ENCODE peak calls at places on chromosome 18, in four cellular contexts. One of them, this sample, is unnamed.

GRCh38 chr18:13026583-13027270 is 35.6 kb downstream of the CEP192 start:
- DNase-seq in Peyer's patch: no peak
- DNase-seq in ELF-1: no peak
- DNase-seq in stimulated activated effector memory CD8-positive, alpha-beta T cell treated with anti-CD3 and anti-CD28 coated beads, Interleukin-12 subunit alpha, Interleukin-12 subunit beta, amount 100 ng/mL, for 72 hours: no peak
- DNase-seq in this sample: no peak

GRCh38 chr18:60888225-60888624 is 445.0 kb upstream of the CDH20 start:
- DNase-seq in ELF-1: no peak
- DNase-seq in stimulated activated effector memory CD8-positive, alpha-beta T cell treated with anti-CD3 and anti-CD28 coated beads, Interleukin-12 subunit alpha, Interleukin-12 subunit beta, amount 100 ng/mL, for 72 hours: no peak
- DNase-seq in Peyer's patch: no peak
- DNase-seq in this sample: no peak

GRCh38 chr18:52009958-52010357 is 330.0 kb upstream of the DCC start:
- DNase-seq in ELF-1: no peak
- DNase-seq in Peyer's patch: no peak
- DNase-seq in stimulated activated effector memory CD8-positive, alpha-beta T cell treated with anti-CD3 and anti-CD28 coated beads, Interleukin-12 subunit alpha, Interleukin-12 subunit beta, amount 100 ng/mL, for 72 hours: no peak
- DNase-seq in this sample: no peak

GRCh38 chr18:58043452-58044369 is at the start of gene NEDD4L:
- DNase-seq in Peyer's patch: peak
- DNase-seq in ELF-1: peak
- DNase-seq in stimulated activated effector memory CD8-positive, alpha-beta T cell treated with anti-CD3 and anti-CD28 coated beads, Interleukin-12 subunit alpha, Interleukin-12 subunit beta, amount 100 ng/mL, for 72 hours: peak
- DNase-seq in this sample: no peak

GRCh38 chr18:8609711-8610441 is 639 bp downstream of the RAB12 start:
- DNase-seq in stimulated activated effector memory CD8-positive, alpha-beta T cell treated with anti-CD3 and anti-CD28 coated beads, Interleukin-12 subunit alpha, Interleukin-12 subunit beta, amount 100 ng/mL, for 72 hours: peak
- DNase-seq in ELF-1: peak
- DNase-seq in Peyer's patch: no peak
- DNase-seq in this sample: no peak

GRCh38 chr18:9988665-9989064 is 74.8 kb downstream of the VAPA start:
- DNase-seq in stimulated activated effector memory CD8-positive, alpha-beta T cell treated with anti-CD3 and anti-CD28 coated beads, Interleukin-12 subunit alpha, Interleukin-12 subunit beta, amount 100 ng/mL, for 72 hours: no peak
- DNase-seq in ELF-1: no peak
- DNase-seq in Peyer's patch: no peak
- DNase-seq in this sample: no peak

GRCh38 chr18:48838166-48838775 is 112.5 kb downstream of the SMAD7 start:
- DNase-seq in stimulated activated effector memory CD8-positive, alpha-beta T cell treated with anti-CD3 and anti-CD28 coated beads, Interleukin-12 subunit alpha, Interleukin-12 subunit beta, amount 100 ng/mL, for 72 hours: no peak
- DNase-seq in ELF-1: no peak
- DNase-seq in Peyer's patch: no peak
- DNase-seq in this sample: no peak

GRCh38 chr18:51655327-51655698 is 457.8 kb upstream of the MEX3C start:
- DNase-seq in stimulated activated effector memory CD8-positive, alpha-beta T cell treated with anti-CD3 and anti-CD28 coated beads, Interleukin-12 subunit alpha, Interleukin-12 subunit beta, amount 100 ng/mL, for 72 hours: no peak
- DNase-seq in Peyer's patch: no peak
- DNase-seq in ELF-1: no peak
- DNase-seq in this sample: no peak

GRCh38 chr18:49026501-49027378 is 76.0 kb upstream of the SMAD7 start:
- DNase-seq in Peyer's patch: no peak
- DNase-seq in ELF-1: no peak
- DNase-seq in stimulated activated effector memory CD8-positive, alpha-beta T cell treated with anti-CD3 and anti-CD28 coated beads, Interleukin-12 subunit alpha, Interleukin-12 subunit beta, amount 100 ng/mL, for 72 hours: no peak
- DNase-seq in this sample: no peak

GRCh38 chr18:70398076-70398475 is 109.2 kb downstream of the SOCS6 start:
- DNase-seq in Peyer's patch: no peak
- DNase-seq in ELF-1: no peak
- DNase-seq in stimulated activated effector memory CD8-positive, alpha-beta T cell treated with anti-CD3 and anti-CD28 coated beads, Interleukin-12 subunit alpha, Interleukin-12 subunit beta, amount 100 ng/mL, for 72 hours: no peak
- DNase-seq in this sample: no peak

GRCh38 chr18:79393181-79393598 is 2.5 kb upstream of the NFATC1 start:
- DNase-seq in Peyer's patch: peak
- DNase-seq in stimulated activated effector memory CD8-positive, alpha-beta T cell treated with anti-CD3 and anti-CD28 coated beads, Interleukin-12 subunit alpha, Interleukin-12 subunit beta, amount 100 ng/mL, for 72 hours: no peak
- DNase-seq in ELF-1: peak
- DNase-seq in this sample: no peak

GRCh38 chr18:36109737-36110136 is 19.4 kb downstream of the SLC39A6 start:
- DNase-seq in ELF-1: no peak
- DNase-seq in Peyer's patch: no peak
- DNase-seq in stimulated activated effector memory CD8-positive, alpha-beta T cell treated with anti-CD3 and anti-CD28 coated beads, Interleukin-12 subunit alpha, Interleukin-12 subunit beta, amount 100 ng/mL, for 72 hours: no peak
- DNase-seq in this sample: no peak

GRCh38 chr18:8747440-8747937 is 42.1 kb downstream of the MTCL1 start:
- DNase-seq in Peyer's patch: no peak
- DNase-seq in stimulated activated effector memory CD8-positive, alpha-beta T cell treated with anti-CD3 and anti-CD28 coated beads, Interleukin-12 subunit alpha, Interleukin-12 subunit beta, amount 100 ng/mL, for 72 hours: no peak
- DNase-seq in ELF-1: no peak
- DNase-seq in this sample: no peak

GRCh38 chr18:75801178-75801577 is 373.7 kb upstream of the SMIM21 start:
- DNase-seq in stimulated activated effector memory CD8-positive, alpha-beta T cell treated with anti-CD3 and anti-CD28 coated beads, Interleukin-12 subunit alpha, Interleukin-12 subunit beta, amount 100 ng/mL, for 72 hours: no peak
- DNase-seq in Peyer's patch: no peak
- DNase-seq in ELF-1: no peak
- DNase-seq in this sample: no peak

GRCh38 chr18:8706545-8706980 is 1.2 kb downstream of the MTCL1 start:
- DNase-seq in stimulated activated effector memory CD8-positive, alpha-beta T cell treated with anti-CD3 and anti-CD28 coated beads, Interleukin-12 subunit alpha, Interleukin-12 subunit beta, amount 100 ng/mL, for 72 hours: no peak
- DNase-seq in ELF-1: no peak
- DNase-seq in Peyer's patch: no peak
- DNase-seq in this sample: no peak

GRCh38 chr18:77199707-77200106 is 49.9 kb upstream of the GALR1 start:
- DNase-seq in Peyer's patch: no peak
- DNase-seq in stimulated activated effector memory CD8-positive, alpha-beta T cell treated with anti-CD3 and anti-CD28 coated beads, Interleukin-12 subunit alpha, Interleukin-12 subunit beta, amount 100 ng/mL, for 72 hours: no peak
- DNase-seq in ELF-1: no peak
- DNase-seq in this sample: no peak

GRCh38 chr18:28032177-28032576 is 144.8 kb downstream of the CDH2 start:
- DNase-seq in ELF-1: no peak
- DNase-seq in Peyer's patch: no peak
- DNase-seq in stimulated activated effector memory CD8-positive, alpha-beta T cell treated with anti-CD3 and anti-CD28 coated beads, Interleukin-12 subunit alpha, Interleukin-12 subunit beta, amount 100 ng/mL, for 72 hours: no peak
- DNase-seq in this sample: no peak

GRCh38 chr18:67509711-67510110 is 6.8 kb downstream of the DSEL start:
- DNase-seq in Peyer's patch: no peak
- DNase-seq in stimulated activated effector memory CD8-positive, alpha-beta T cell treated with anti-CD3 and anti-CD28 coated beads, Interleukin-12 subunit alpha, Interleukin-12 subunit beta, amount 100 ng/mL, for 72 hours: no peak
- DNase-seq in ELF-1: no peak
- DNase-seq in this sample: no peak

GRCh38 chr18:28735731-28736130 is 558.8 kb upstream of the CDH2 start:
- DNase-seq in stimulated activated effector memory CD8-positive, alpha-beta T cell treated with anti-CD3 and anti-CD28 coated beads, Interleukin-12 subunit alpha, Interleukin-12 subunit beta, amount 100 ng/mL, for 72 hours: no peak
- DNase-seq in ELF-1: no peak
- DNase-seq in Peyer's patch: no peak
- DNase-seq in this sample: no peak

GRCh38 chr18:77700051-77700450 is 450.4 kb downstream of the GALR1 start:
- DNase-seq in ELF-1: no peak
- DNase-seq in stimulated activated effector memory CD8-positive, alpha-beta T cell treated with anti-CD3 and anti-CD28 coated beads, Interleukin-12 subunit alpha, Interleukin-12 subunit beta, amount 100 ng/mL, for 72 hours: no peak
- DNase-seq in Peyer's patch: no peak
- DNase-seq in this sample: no peak

GRCh38 chr18:58310517-58310916 is 266.5 kb downstream of the NEDD4L start:
- DNase-seq in stimulated activated effector memory CD8-positive, alpha-beta T cell treated with anti-CD3 and anti-CD28 coated beads, Interleukin-12 subunit alpha, Interleukin-12 subunit beta, amount 100 ng/mL, for 72 hours: no peak
- DNase-seq in Peyer's patch: peak
- DNase-seq in ELF-1: no peak
- DNase-seq in this sample: no peak

GRCh38 chr18:59514193-59514592 is 155.1 kb upstream of the LMAN1 start:
- DNase-seq in Peyer's patch: peak
- DNase-seq in ELF-1: peak
- DNase-seq in stimulated activated effector memory CD8-positive, alpha-beta T cell treated with anti-CD3 and anti-CD28 coated beads, Interleukin-12 subunit alpha, Interleukin-12 subunit beta, amount 100 ng/mL, for 72 hours: no peak
- DNase-seq in this sample: no peak

GRCh38 chr18:57113783-57114465 is 33.0 kb upstream of the BOD1L2 start:
- DNase-seq in Peyer's patch: no peak
- DNase-seq in stimulated activated effector memory CD8-positive, alpha-beta T cell treated with anti-CD3 and anti-CD28 coated beads, Interleukin-12 subunit alpha, Interleukin-12 subunit beta, amount 100 ng/mL, for 72 hours: no peak
- DNase-seq in ELF-1: no peak
- DNase-seq in this sample: no peak

GRCh38 chr18:23354625-23355024 is 98.5 kb upstream of the RIOK3 start:
- DNase-seq in Peyer's patch: no peak
- DNase-seq in ELF-1: no peak
- DNase-seq in stimulated activated effector memory CD8-positive, alpha-beta T cell treated with anti-CD3 and anti-CD28 coated beads, Interleukin-12 subunit alpha, Interleukin-12 subunit beta, amount 100 ng/mL, for 72 hours: no peak
- DNase-seq in this sample: no peak

GRCh38 chr18:25827961-25828561 is 262.4 kb downstream of the SS18 start:
- DNase-seq in stimulated activated effector memory CD8-positive, alpha-beta T cell treated with anti-CD3 and anti-CD28 coated beads, Interleukin-12 subunit alpha, Interleukin-12 subunit beta, amount 100 ng/mL, for 72 hours: no peak
- DNase-seq in Peyer's patch: no peak
- DNase-seq in ELF-1: peak
- DNase-seq in this sample: no peak

GRCh38 chr18:74203811-74204210 is 55.5 kb downstream of the TIMM21 start:
- DNase-seq in ELF-1: no peak
- DNase-seq in Peyer's patch: no peak
- DNase-seq in stimulated activated effector memory CD8-positive, alpha-beta T cell treated with anti-CD3 and anti-CD28 coated beads, Interleukin-12 subunit alpha, Interleukin-12 subunit beta, amount 100 ng/mL, for 72 hours: no peak
- DNase-seq in this sample: no peak

GRCh38 chr18:2846638-2847340 is at the start of gene EMILIN2:
- DNase-seq in stimulated activated effector memory CD8-positive, alpha-beta T cell treated with anti-CD3 and anti-CD28 coated beads, Interleukin-12 subunit alpha, Interleukin-12 subunit beta, amount 100 ng/mL, for 72 hours: peak
- DNase-seq in ELF-1: peak
- DNase-seq in Peyer's patch: peak
- DNase-seq in this sample: no peak

GRCh38 chr18:2963048-2963447 is 49.9 kb downstream of the LPIN2 start:
- DNase-seq in Peyer's patch: peak
- DNase-seq in ELF-1: no peak
- DNase-seq in stimulated activated effector memory CD8-positive, alpha-beta T cell treated with anti-CD3 and anti-CD28 coated beads, Interleukin-12 subunit alpha, Interleukin-12 subunit beta, amount 100 ng/mL, for 72 hours: no peak
- DNase-seq in this sample: no peak

GRCh38 chr18:7300971-7301553 is 70.2 kb downstream of the LRRC30 start:
- DNase-seq in Peyer's patch: no peak
- DNase-seq in stimulated activated effector memory CD8-positive, alpha-beta T cell treated with anti-CD3 and anti-CD28 coated beads, Interleukin-12 subunit alpha, Interleukin-12 subunit beta, amount 100 ng/mL, for 72 hours: no peak
- DNase-seq in ELF-1: no peak
- DNase-seq in this sample: no peak

GRCh38 chr18:49922228-49922627 is 108.9 kb upstream of the ACAA2 start:
- DNase-seq in Peyer's patch: no peak
- DNase-seq in stimulated activated effector memory CD8-positive, alpha-beta T cell treated with anti-CD3 and anti-CD28 coated beads, Interleukin-12 subunit alpha, Interleukin-12 subunit beta, amount 100 ng/mL, for 72 hours: no peak
- DNase-seq in ELF-1: no peak
- DNase-seq in this sample: no peak

GRCh38 chr18:62346327-62347090 is 21.4 kb downstream of the TNFRSF11A start:
- DNase-seq in Peyer's patch: no peak
- DNase-seq in stimulated activated effector memory CD8-positive, alpha-beta T cell treated with anti-CD3 and anti-CD28 coated beads, Interleukin-12 subunit alpha, Interleukin-12 subunit beta, amount 100 ng/mL, for 72 hours: no peak
- DNase-seq in ELF-1: no peak
- DNase-seq in this sample: no peak

GRCh38 chr18:48142994-48143393 is 212.5 kb upstream of the SMAD2 start:
- DNase-seq in stimulated activated effector memory CD8-positive, alpha-beta T cell treated with anti-CD3 and anti-CD28 coated beads, Interleukin-12 subunit alpha, Interleukin-12 subunit beta, amount 100 ng/mL, for 72 hours: no peak
- DNase-seq in ELF-1: no peak
- DNase-seq in Peyer's patch: no peak
- DNase-seq in this sample: no peak

This sample was measured in iPS DF 6.9.